ENCODE peak calls at places on chromosomes 13 and 19, in seven cellular contexts. B, Q, T, F, L, D and G are unnamed samples.
A peak's percentile ranks its signal among the peaks of the same experiment; 100 is the strongest.

GRCh38 chr19:19591133-19591825 is 27.2 kb downstream of the PBX4 start:
- DNase-seq in B (peak; percentile 95), Q (peak; percentile 97), T (peak; percentile 76), F (peak; percentile 81), L (peak; percentile 15), D (no peak), G (peak; percentile 95)

GRCh38 chr19:12513531-12514061 is 29.0 kb upstream of the ZNF709 start:
- DNase-seq in B (no peak), Q (no peak), T (no peak), F (no peak), L (no peak), D (peak; percentile 55), G (no peak)

GRCh38 chr19:3249408-3249807 is 24.9 kb downstream of the CELF5 start:
- DNase-seq in B (no peak), Q (peak; percentile 34), T (no peak), F (no peak), L (no peak), D (no peak), G (no peak)

GRCh38 chr13:58461217-58461616 is 829.7 kb downstream of the PCDH17 start:
- DNase-seq in B (no peak), Q (no peak), T (no peak), F (no peak), L (no peak), D (no peak), G (no peak)

GRCh38 chr19:56350416-56351045 is 35.9 kb upstream of the ZSCAN5A start:
- DNase-seq in B (peak; percentile 3), Q (peak; percentile 5), T (no peak), F (peak; percentile 59), L (peak; percentile 53), D (peak; percentile 39), G (no peak)

GRCh38 chr13:90690458-90691063 is 656.9 kb upstream of the MIR17HG start:
- DNase-seq in B (no peak), Q (no peak), T (no peak), F (no peak), L (no peak), D (no peak), G (no peak)

GRCh38 chr13:113969311-113969972 is 4.4 kb downstream of the C13orf46 start:
- DNase-seq in B (no peak), Q (no peak), T (no peak), F (no peak), L (no peak), D (peak; percentile 13), G (no peak)

GRCh38 chr13:37070956-37071355 is 11.5 kb upstream of the SUPT20H start:
- DNase-seq in B (no peak), Q (no peak), T (no peak), F (no peak), L (no peak), D (no peak), G (no peak)

GRCh38 chr13:100363351-100363750 is 225.2 kb downstream of the GGACT start:
- DNase-seq in B (peak; percentile 26), Q (peak; percentile 14), T (no peak), F (no peak), L (no peak), D (no peak), G (no peak)

GRCh38 chr13:109093988-109094387 is 464.6 kb downstream of the MYO16 start:
- DNase-seq in B (no peak), Q (no peak), T (no peak), F (no peak), L (no peak), D (no peak), G (no peak)

GRCh38 chr19:18494267-18494607 is 27.6 kb downstream of the ELL start:
- DNase-seq in B (no peak), Q (no peak), T (no peak), F (no peak), L (no peak), D (no peak), G (no peak)

GRCh38 chr13:25762288-25762687 is 289.5 kb downstream of the SHISA2 start:
- DNase-seq in B (no peak), Q (no peak), T (no peak), F (no peak), L (no peak), D (no peak), G (no peak)

GRCh38 chr13:113596321-113597200 is 12.0 kb downstream of the TFDP1 start:
- DNase-seq in B (no peak), Q (no peak), T (no peak), F (no peak), L (no peak), D (no peak), G (no peak)

GRCh38 chr19:31214997-31215396 is 134.2 kb downstream of the TSHZ3 start:
- DNase-seq in B (no peak), Q (no peak), T (no peak), F (no peak), L (no peak), D (no peak), G (peak; percentile 13)

GRCh38 chr19:51071006-51071405 is 6.1 kb upstream of the KLK13 start:
- DNase-seq in B (no peak), Q (no peak), T (no peak), F (no peak), L (no peak), D (no peak), G (no peak)

GRCh38 chr19:4744451-4745170 is 21.0 kb upstream of the DPP9 start:
- DNase-seq in B (peak; percentile 73), Q (peak; percentile 83), T (no peak), F (no peak), L (no peak), D (peak; percentile 54), G (no peak)

GRCh38 chr19:3743486-3743885 is 18.0 kb downstream of the APBA3 start:
- DNase-seq in B (no peak), Q (no peak), T (no peak), F (no peak), L (no peak), D (no peak), G (no peak)

GRCh38 chr13:83281666-83282065 is 600.6 kb downstream of the SLITRK1 start:
- DNase-seq in B (no peak), Q (no peak), T (no peak), F (no peak), L (no peak), D (no peak), G (no peak)

GRCh38 chr13:94079876-94080275 is 399.6 kb downstream of the DCT start:
- DNase-seq in B (no peak), Q (no peak), T (no peak), F (no peak), L (no peak), D (no peak), G (no peak)

GRCh38 chr19:17304386-17305047 is 1.2 kb upstream of the MRPL34 start:
- DNase-seq in B (no peak), Q (no peak), T (no peak), F (no peak), L (peak; percentile 22), D (no peak), G (no peak)

GRCh38 chr13:27797228-27797624 is 4.9 kb downstream of the GSX1 start:
- DNase-seq in B (no peak), Q (peak; percentile 33), T (no peak), F (no peak), L (peak; percentile 30), D (no peak), G (no peak)

GRCh38 chr13:111275995-111276618 is 44.3 kb upstream of the TEX29 start:
- DNase-seq in B (no peak), Q (no peak), T (no peak), F (no peak), L (no peak), D (no peak), G (no peak)

GRCh38 chr19:50844296-50844935 is 10.3 kb upstream of the KLK3 start:
- DNase-seq in B (no peak), Q (no peak), T (no peak), F (no peak), L (no peak), D (no peak), G (no peak)

GRCh38 chr13:87087741-87088140 is 583.4 kb upstream of the SLITRK5 start:
- DNase-seq in B (no peak), Q (peak; percentile 3), T (no peak), F (no peak), L (no peak), D (no peak), G (no peak)

GRCh38 chr13:34161829-34162544 is 344.0 kb downstream of the RFC3 start:
- DNase-seq in B (peak; percentile 43), Q (peak; percentile 86), T (peak; percentile 54), F (no peak), L (no peak), D (no peak), G (no peak)

GRCh38 chr13:114135731-114136171 is 3.3 kb upstream of the RASA3 start:
- DNase-seq in B (no peak), Q (peak; percentile 65), T (no peak), F (no peak), L (peak; percentile 40), D (peak; percentile 7), G (no peak)

GRCh38 chr19:57078802-57079201 is 41.0 kb upstream of the USP29 start:
- DNase-seq in B (no peak), Q (no peak), T (no peak), F (no peak), L (no peak), D (no peak), G (no peak)